ENCODE peak calls at places on chromosomes 12 and 14, in ten cellular contexts. G is body of pancreas, K is tibial nerve, M is IMR-90, A is HCT116, X is A549, L is K562, D is spleen, W is suprapubic skin, Z is endothelial cell of umbilical vein. J is an unnamed sample.

GRCh38 chr12:117344716-117345115 is 16.7 kb downstream of the NOS1 start:
- DNase-seq in G (no peak), K (no peak), M (no peak), A (no peak), X (no peak), L (no peak), D (no peak), W (peak), Z (no peak), J (no peak)

GRCh38 chr14:37615582-37616289 is 20.3 kb downstream of the TTC6 start:
- DNase-seq in G (no peak), K (no peak), M (no peak), A (no peak), X (no peak), L (no peak), D (no peak), W (no peak), Z (no peak), J (no peak)

GRCh38 chr14:95577067-95577800 is 42.4 kb downstream of the GLRX5 start:
- DNase-seq in G (no peak), K (no peak), M (no peak), A (no peak), X (no peak), L (no peak), D (no peak), W (no peak), Z (no peak), J (no peak)

GRCh38 chr14:87121716-87122115 is 871.3 kb downstream of the GALC start:
- DNase-seq in G (no peak), K (no peak), M (no peak), A (no peak), X (no peak), L (no peak), D (no peak), W (no peak), Z (no peak), J (no peak)

GRCh38 chr14:61218765-61219164 is 62.4 kb downstream of the TMEM30B start:
- DNase-seq in G (no peak), K (peak), M (no peak), A (no peak), X (no peak), L (no peak), D (no peak), W (peak), Z (no peak), J (no peak)

GRCh38 chr12:119715268-119715620 is 47.3 kb downstream of the PRKAB1 start:
- DNase-seq in G (no peak), K (no peak), M (peak), A (no peak), X (no peak), L (no peak), D (no peak), W (no peak), Z (no peak), J (no peak)

GRCh38 chr14:101480022-101480746 is 81.1 kb upstream of the DIO3 start:
- DNase-seq in G (no peak), K (no peak), M (no peak), A (no peak), X (no peak), L (no peak), D (peak), W (peak), Z (no peak), J (no peak)

GRCh38 chr12:24661657-24662096 is 287.2 kb downstream of the BCAT1 start:
- DNase-seq in G (peak), K (peak), M (peak), A (no peak), X (no peak), L (no peak), D (no peak), W (no peak), Z (no peak), J (no peak)

GRCh38 chr12:57377103-57377840 is 53.6 kb downstream of the R3HDM2 start:
- DNase-seq in G (no peak), K (no peak), M (no peak), A (no peak), X (no peak), L (peak), D (no peak), W (no peak), Z (no peak), J (peak)

GRCh38 chr12:41983896-41984295 is 160.8 kb downstream of the GXYLT1 start:
- DNase-seq in G (no peak), K (no peak), M (no peak), A (no peak), X (no peak), L (no peak), D (no peak), W (no peak), Z (no peak), J (no peak)

GRCh38 chr14:105488781-105489606 is 2.1 kb upstream of the TEDC1 start:
- DNase-seq in G (no peak), K (no peak), M (no peak), A (no peak), X (peak), L (no peak), D (no peak), W (no peak), Z (no peak), J (no peak)

GRCh38 chr12:68245071-68246021 is 8.1 kb downstream of the IL22 start:
- DNase-seq in G (no peak), K (no peak), M (peak), A (no peak), X (no peak), L (no peak), D (no peak), W (no peak), Z (no peak), J (no peak)

GRCh38 chr12:46711756-46712155 is 114.0 kb downstream of the SLC38A4 start:
- DNase-seq in G (no peak), K (no peak), M (peak), A (no peak), X (no peak), L (no peak), D (no peak), W (no peak), Z (no peak), J (no peak)

GRCh38 chr12:64332938-64333337 is 57.6 kb downstream of the C12orf56 start:
- DNase-seq in G (no peak), K (no peak), M (no peak), A (no peak), X (no peak), L (no peak), D (no peak), W (no peak), Z (no peak), J (no peak)

GRCh38 chr12:42486407-42486806 is 103.1 kb downstream of the PRICKLE1 start:
- DNase-seq in G (no peak), K (no peak), M (no peak), A (no peak), X (no peak), L (peak), D (no peak), W (no peak), Z (peak), J (no peak)

GRCh38 chr12:6539276-6540134 is 5.2 kb downstream of the GAPDH start:
- DNase-seq in G (no peak), K (no peak), M (peak), A (no peak), X (peak), L (no peak), D (no peak), W (no peak), Z (no peak), J (no peak)

GRCh38 chr12:120377611-120378010 is 8.6 kb upstream of the MSI1 start:
- DNase-seq in G (no peak), K (no peak), M (no peak), A (no peak), X (no peak), L (no peak), D (no peak), W (no peak), Z (no peak), J (no peak)

GRCh38 chr12:71057330-71057729 is 100.5 kb downstream of the TSPAN8 start:
- DNase-seq in G (no peak), K (no peak), M (no peak), A (no peak), X (no peak), L (no peak), D (no peak), W (no peak), Z (no peak), J (no peak)

GRCh38 chr12:84172823-84173424 is 739.7 kb downstream of the SLC6A15 start:
- DNase-seq in G (no peak), K (no peak), M (no peak), A (no peak), X (no peak), L (no peak), D (peak), W (no peak), Z (no peak), J (no peak)

GRCh38 chr14:59318908-59319307 is 130.4 kb downstream of the DAAM1 start:
- DNase-seq in G (no peak), K (no peak), M (no peak), A (no peak), X (no peak), L (no peak), D (no peak), W (no peak), Z (no peak), J (no peak)

GRCh38 chr12:68440068-68440581 is 108.0 kb upstream of the MDM1 start:
- DNase-seq in G (no peak), K (no peak), M (peak), A (no peak), X (no peak), L (no peak), D (no peak), W (no peak), Z (no peak), J (no peak)

GRCh38 chr14:69036757-69037506 is 57.8 kb upstream of the ACTN1 start:
- DNase-seq in G (no peak), K (no peak), M (no peak), A (no peak), X (no peak), L (no peak), D (no peak), W (no peak), Z (no peak), J (no peak)

GRCh38 chr12:67220065-67220464 is 49.1 kb upstream of the CAND1 start:
- DNase-seq in G (peak), K (no peak), M (no peak), A (peak), X (peak), L (no peak), D (no peak), W (no peak), Z (no peak), J (no peak)

GRCh38 chr12:51941011-51941561 is 10.4 kb upstream of the ACVR1B start:
- DNase-seq in G (no peak), K (no peak), M (peak), A (no peak), X (no peak), L (no peak), D (no peak), W (no peak), Z (no peak), J (no peak)

GRCh38 chr12:116620801-116621593 is 61.8 kb downstream of the MAP1LC3B2 start:
- DNase-seq in G (no peak), K (no peak), M (no peak), A (no peak), X (no peak), L (no peak), D (no peak), W (no peak), Z (no peak), J (no peak)

GRCh38 chr14:81326451-81326850 is 73.7 kb downstream of the STON2 start:
- DNase-seq in G (no peak), K (no peak), M (no peak), A (no peak), X (no peak), L (no peak), D (no peak), W (no peak), Z (no peak), J (no peak)

GRCh38 chr12:127655691-127656090 is 611.3 kb upstream of the TMEM132C start:
- DNase-seq in G (no peak), K (no peak), M (peak), A (no peak), X (no peak), L (no peak), D (no peak), W (no peak), Z (no peak), J (no peak)

GRCh38 chr14:31692376-31692781 is 131.2 kb downstream of the NUBPL start:
- DNase-seq in G (no peak), K (no peak), M (peak), A (no peak), X (no peak), L (no peak), D (no peak), W (no peak), Z (no peak), J (no peak)

GRCh38 chr14:51884086-51884927 is 23.9 kb downstream of the GNG2 start:
- DNase-seq in G (no peak), K (no peak), M (peak), A (no peak), X (no peak), L (no peak), D (no peak), W (no peak), Z (peak), J (no peak)

GRCh38 chr12:2677142-2677880 is 117.5 kb upstream of the FKBP4 start:
- DNase-seq in G (no peak), K (no peak), M (no peak), A (no peak), X (no peak), L (no peak), D (peak), W (no peak), Z (no peak), J (no peak)

GRCh38 chr12:117863004-117863709 is 105.6 kb downstream of the KSR2 start:
- DNase-seq in G (no peak), K (no peak), M (no peak), A (no peak), X (no peak), L (no peak), D (no peak), W (no peak), Z (no peak), J (no peak)

GRCh38 chr12:69275471-69275891 is 36.1 kb downstream of the CPSF6 start:
- DNase-seq in G (no peak), K (no peak), M (no peak), A (no peak), X (no peak), L (no peak), D (no peak), W (no peak), Z (no peak), J (no peak)

GRCh38 chr12:116143883-116144266 is 133.6 kb downstream of the MED13L start:
- DNase-seq in G (no peak), K (no peak), M (peak), A (no peak), X (no peak), L (no peak), D (no peak), W (no peak), Z (no peak), J (no peak)

GRCh38 chr12:103877934-103878510 is 37.0 kb upstream of the NT5DC3 start:
- DNase-seq in G (peak), K (no peak), M (peak), A (peak), X (peak), L (peak), D (no peak), W (no peak), Z (peak), J (peak)

GRCh38 chr12:76583301-76583700 is 23.7 kb upstream of the OSBPL8 start:
- DNase-seq in G (no peak), K (no peak), M (no peak), A (no peak), X (no peak), L (no peak), D (no peak), W (no peak), Z (no peak), J (no peak)

GRCh38 chr14:34450958-34451357 is 11.1 kb downstream of the SPTSSA start:
- DNase-seq in G (no peak), K (no peak), M (no peak), A (no peak), X (no peak), L (no peak), D (no peak), W (no peak), Z (peak), J (no peak)

GRCh38 chr12:55845349-55845748 is 2.6 kb upstream of the MMP19 start:
- DNase-seq in G (no peak), K (no peak), M (no peak), A (no peak), X (no peak), L (no peak), D (no peak), W (peak), Z (no peak), J (no peak)

GRCh38 chr12:55845785-55846496 is 3.2 kb upstream of the MMP19 start:
- DNase-seq in G (no peak), K (no peak), M (no peak), A (no peak), X (no peak), L (no peak), D (no peak), W (peak), Z (no peak), J (no peak)

GRCh38 chr12:55847033-55847432 is 4.3 kb upstream of the MMP19 start:
- DNase-seq in G (no peak), K (no peak), M (peak), A (no peak), X (no peak), L (no peak), D (no peak), W (peak), Z (peak), J (no peak)

GRCh38 chr12:55849616-55850015 is 6.9 kb upstream of the MMP19 start:
- DNase-seq in G (no peak), K (no peak), M (no peak), A (no peak), X (no peak), L (no peak), D (no peak), W (peak), Z (no peak), J (no peak)

DNA sequence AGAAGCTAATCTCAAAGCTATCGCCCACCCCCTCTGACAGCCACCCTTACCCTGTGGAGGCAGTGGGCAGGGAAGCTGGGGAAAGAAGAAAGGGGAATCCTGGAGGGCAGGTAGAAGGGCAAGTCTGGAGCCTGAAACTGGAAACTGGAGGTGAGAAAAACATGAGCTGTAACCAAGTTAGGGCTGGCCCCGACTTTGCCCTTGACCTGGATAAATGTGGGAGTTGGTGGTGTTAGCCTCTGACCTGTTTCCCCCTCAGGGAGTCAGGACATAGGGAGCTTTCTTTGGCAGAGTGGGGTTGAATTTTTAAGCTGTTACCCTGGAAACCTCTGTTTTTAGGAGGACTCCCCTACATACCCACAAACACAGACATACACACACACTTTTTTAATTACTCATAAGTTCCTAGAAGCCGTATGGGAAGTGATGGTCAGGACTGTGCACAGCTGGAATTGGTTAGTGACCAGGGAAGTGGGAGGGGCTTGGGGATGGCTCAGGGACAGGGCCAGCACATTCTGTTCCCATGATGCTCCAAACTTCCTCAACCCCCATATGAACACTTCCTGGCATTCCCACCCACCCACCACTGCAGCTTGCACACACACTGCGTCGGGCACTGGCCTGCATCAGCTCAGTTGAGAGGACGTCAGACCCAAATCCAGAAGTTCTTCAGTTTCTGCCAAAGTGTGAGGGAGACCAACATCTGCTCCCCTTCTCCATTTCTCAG is 5.0 kb upstream of the MMP19 start:
- DNase-seq in G (peak), K (peak), M (peak), A (no peak), X (peak), L (peak), D (peak), W (peak), Z (peak), J (no peak)
- TF ChIP-seq POLR2A in G (peak), K (peak), M (peak), A (no peak), X (no peak), L (no peak), D (no peak), W (peak), Z (peak), J (no peak)

GRCh38 chr14:22877000-22877501 is 5.5 kb downstream of the LRP10 start:
- DNase-seq in G (no peak), K (no peak), M (no peak), A (no peak), X (no peak), L (no peak), D (no peak), W (no peak), Z (no peak), J (no peak)
- TF ChIP-seq POLR2A in G (no peak), K (no peak), M (no peak), A (no peak), X (no peak), L (no peak), D (no peak), W (no peak), Z (no peak), J (no peak)

GRCh38 chr12:4664111-4664510 is 15.2 kb downstream of the NDUFA9 start:
- DNase-seq in G (no peak), K (no peak), M (peak), A (no peak), X (no peak), L (no peak), D (no peak), W (no peak), Z (no peak), J (peak)
- TF ChIP-seq POLR2A in G (no peak), K (no peak), M (no peak), A (no peak), X (no peak), L (no peak), D (no peak), W (no peak), Z (no peak), J (no peak)

DNA sequence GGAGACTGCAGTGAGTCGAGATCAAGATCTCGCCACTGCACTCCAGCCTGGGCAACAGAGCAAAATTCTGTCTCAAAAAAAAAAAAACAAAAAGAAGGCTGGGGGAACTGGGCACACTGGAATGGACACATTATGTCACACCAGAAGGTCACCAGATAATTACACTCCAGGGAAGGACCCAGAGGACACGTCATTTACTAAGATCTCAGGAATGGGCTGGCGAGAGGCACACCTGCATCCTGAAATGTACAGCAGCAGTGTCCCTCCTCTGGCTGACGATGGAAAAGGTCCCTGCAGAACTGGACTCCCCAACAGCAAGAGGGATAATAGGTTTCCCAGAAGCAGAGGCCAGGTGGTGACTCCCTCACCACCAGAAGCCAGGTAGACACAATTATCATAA is 243.5 kb downstream of the BCL11B start:
- DNase-seq in G (no peak), K (no peak), M (no peak), A (no peak), X (no peak), L (no peak), D (no peak), W (peak), Z (no peak), J (no peak)
- TF ChIP-seq POLR2A in G (no peak), K (no peak), M (no peak), A (no peak), X (no peak), L (no peak), D (no peak), W (no peak), Z (no peak), J (no peak)

DNA sequence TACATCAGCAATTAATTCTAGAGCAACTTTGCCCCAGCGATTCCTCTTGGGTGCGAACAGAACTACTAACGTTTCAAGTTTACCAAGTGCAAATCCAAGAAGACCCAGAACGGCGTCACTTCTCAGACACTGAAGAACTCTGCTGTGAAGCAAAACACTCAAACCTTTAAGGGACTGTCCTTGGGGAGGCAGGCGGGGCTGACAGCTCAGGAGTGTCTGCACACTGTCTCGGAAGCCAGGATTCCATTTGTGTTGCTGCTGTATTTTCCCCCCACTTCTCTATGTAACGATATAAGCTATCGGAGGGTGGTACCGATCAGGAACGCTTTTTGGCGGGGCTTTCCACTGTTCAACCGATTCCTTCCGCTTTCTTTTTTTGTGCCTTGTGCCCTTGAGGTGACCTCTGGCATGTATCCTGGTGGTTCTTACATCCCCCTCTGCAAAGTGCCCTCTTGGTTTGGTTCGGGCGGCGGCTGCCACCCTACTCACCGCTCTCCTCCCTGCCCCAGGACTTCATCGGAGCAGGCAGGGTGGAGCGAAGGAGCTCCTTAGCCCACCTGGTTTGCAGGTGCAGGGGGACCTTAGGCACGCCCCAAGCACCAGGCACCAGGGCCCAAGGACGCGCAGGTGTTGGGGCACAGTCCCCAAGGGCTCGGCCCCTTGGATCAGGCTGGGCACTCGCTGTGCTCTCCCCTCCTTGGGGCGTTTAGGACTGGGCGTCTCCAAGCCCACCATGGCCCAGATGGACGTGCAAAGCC is 19.2 kb upstream of the MLXIP start:
- DNase-seq in G (no peak), K (no peak), M (no peak), A (no peak), X (no peak), L (no peak), D (no peak), W (no peak), Z (no peak), J (no peak)
- TF ChIP-seq POLR2A in G (no peak), K (no peak), M (no peak), A (no peak), X (no peak), L (no peak), D (no peak), W (no peak), Z (no peak), J (no peak)